ENCODE peak calls at places on chromosomes 11 and 22, in eight cellular contexts. Y is PC-3, V is AG04449, Q is AG04450, W is endodermal cell, O is astrocyte of the spinal cord, U is fibroblast of pulmonary artery, K is AG10803. J is an unnamed sample.
A peak's percentile ranks its signal among the peaks of the same experiment; 100 is the strongest.

GRCh38 chr11:46345131-46345597 is 2.1 kb upstream of the DGKZ start:
- DNase-seq in Y (no peak), V (no peak), Q (no peak), W (peak; percentile 82), O (no peak), U (no peak), K (no peak), J (peak; percentile 76)

GRCh38 chr11:115941044-115941443 is 436.8 kb upstream of the CADM1 start:
- DNase-seq in Y (no peak), V (no peak), Q (no peak), W (no peak), O (no peak), U (no peak), K (no peak), J (no peak)

GRCh38 chr22:36628561-36629060 is 74.9 kb downstream of the CACNG2 start:
- DNase-seq in Y (no peak), V (no peak), Q (no peak), W (no peak), O (no peak), U (no peak), K (no peak), J (no peak)

GRCh38 chr11:103525069-103525468 is 415.8 kb downstream of the DYNC2H1 start:
- DNase-seq in Y (peak; percentile 92), V (no peak), Q (no peak), W (no peak), O (peak; percentile 64), U (peak; percentile 65), K (peak; percentile 60), J (no peak)

GRCh38 chr22:22022977-22023534 is 40.5 kb upstream of the TOP3B start:
- DNase-seq in Y (no peak), V (no peak), Q (no peak), W (no peak), O (no peak), U (no peak), K (no peak), J (peak; percentile 82)

GRCh38 chr11:105135873-105136272 is 3.7 kb downstream of the CARD18 start:
- DNase-seq in Y (no peak), V (no peak), Q (no peak), W (no peak), O (no peak), U (no peak), K (no peak), J (no peak)

GRCh38 chr22:23219787-23220484 is 39.6 kb downstream of the BCR start:
- DNase-seq in Y (peak; percentile 27), V (no peak), Q (no peak), W (peak; percentile 82), O (peak; percentile 47), U (peak; percentile 40), K (peak; percentile 53), J (peak; percentile 78)

GRCh38 chr11:15558513-15559181 is 443.9 kb downstream of the INSC start:
- DNase-seq in Y (no peak), V (no peak), Q (no peak), W (no peak), O (no peak), U (no peak), K (no peak), J (no peak)

DNA sequence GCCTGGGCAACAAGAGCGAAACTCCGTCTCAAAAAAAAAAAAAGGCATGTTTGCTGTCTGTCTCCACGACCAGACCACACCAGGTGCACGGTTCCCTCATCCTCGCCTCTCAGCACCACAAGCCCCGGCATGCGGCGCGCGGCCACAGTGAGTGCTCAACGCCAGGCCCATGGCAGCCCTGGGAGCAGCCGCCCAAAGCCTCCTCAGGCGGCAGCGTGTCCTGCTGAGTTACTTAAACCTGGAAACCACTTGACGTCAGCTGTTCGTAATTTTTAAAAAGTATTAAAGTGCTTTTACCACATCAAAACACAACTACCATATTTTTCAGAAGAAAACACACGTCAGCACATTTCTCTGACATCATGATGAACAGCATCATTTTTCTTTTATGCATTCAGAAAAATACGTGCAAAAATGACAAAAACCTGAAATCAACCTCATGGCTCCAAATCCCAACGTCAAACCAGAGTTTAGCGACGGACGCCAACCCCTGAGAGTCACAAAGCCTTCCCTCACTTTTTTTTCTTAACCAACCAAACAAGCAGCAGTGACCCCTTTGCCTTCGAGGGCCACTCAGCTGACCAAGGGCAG is 2.1 kb downstream of the DEAF1 start:
- DNase-seq in Y (no peak), V (no peak), Q (no peak), W (no peak), O (no peak), U (no peak), K (no peak), J (peak; percentile 52)
- H3K4me3 ChIP-seq in Y (peak overlapping the region; percentile 57), V (peak overlapping the region; percentile 85), Q (peak overlapping the region; percentile 79), W (peak overlapping the region; percentile 66), O (peak overlapping the region; percentile 37), U (peak overlapping the region; percentile 63), K (peak overlapping the region; percentile 57), J (peak overlapping the region; percentile 51)

GRCh38 chr11:113542420-113542819 is 67.2 kb upstream of the DRD2 start:
- DNase-seq in Y (no peak), V (no peak), Q (no peak), W (peak; percentile 25), O (no peak), U (no peak), K (no peak), J (no peak)

GRCh38 chr11:113538801-113539200 is 63.6 kb upstream of the DRD2 start:
- DNase-seq in Y (no peak), V (no peak), Q (no peak), W (peak; percentile 30), O (no peak), U (no peak), K (no peak), J (no peak)

DNA sequence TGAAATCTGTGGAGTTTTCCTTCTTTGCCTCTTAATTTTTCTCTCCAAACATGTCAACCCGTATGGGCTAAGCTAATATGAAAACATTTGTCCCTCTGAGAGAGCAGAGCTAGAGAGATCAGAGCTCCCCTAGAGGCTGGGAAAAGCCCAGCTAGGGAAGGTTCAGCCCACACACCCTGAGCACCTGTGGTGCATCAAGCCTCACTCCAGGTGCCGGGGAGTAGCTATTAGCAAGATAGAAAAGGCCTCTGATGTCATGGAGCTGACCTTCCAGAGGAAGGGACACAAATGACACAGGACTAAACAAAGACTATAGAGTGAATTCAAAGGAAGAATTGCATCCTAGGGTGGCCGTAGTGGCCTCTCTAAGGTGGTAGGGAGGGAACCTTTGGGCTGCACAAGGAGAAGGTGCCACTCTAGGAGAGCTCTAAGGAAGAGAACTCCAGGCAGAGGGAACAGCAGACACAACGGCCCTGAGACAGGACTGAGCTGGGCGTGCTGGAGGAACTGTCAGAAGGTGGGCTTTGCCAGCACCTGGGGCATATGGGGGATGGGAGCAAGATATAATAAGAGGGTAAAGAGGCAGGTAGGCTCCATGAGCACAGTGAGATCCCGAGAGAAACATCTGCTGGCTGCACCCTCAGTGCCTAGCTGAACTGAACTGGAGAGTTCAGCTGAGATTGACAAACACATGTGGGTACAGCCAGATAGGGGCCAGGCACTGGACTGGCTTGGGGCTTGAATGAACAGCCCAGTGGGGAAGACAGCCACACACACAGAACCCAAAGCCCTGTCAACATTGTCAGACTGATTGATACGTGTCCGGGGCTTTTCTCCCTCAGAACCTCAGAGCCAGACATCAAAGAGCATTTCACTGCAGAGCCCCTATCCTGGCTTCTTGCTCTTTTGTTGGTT is 65.5 kb upstream of the DRD2 start:
- DNase-seq in Y (no peak), V (no peak), Q (no peak), W (peak; percentile 85), O (no peak), U (no peak), K (no peak), J (no peak)
- TF ChIP-seq CTCF in Y (peak; percentile 28), V (no peak), Q (no peak), W (peak; percentile 68), O (no peak), U (no peak), K (no peak), J (no peak)

GRCh38 chr11:9763301-9763700 is 99.4 kb downstream of the SWAP70 start:
- DNase-seq in Y (no peak), V (no peak), Q (no peak), W (no peak), O (no peak), U (no peak), K (no peak), J (no peak)

GRCh38 chr11:9761441-9761945 is 97.6 kb downstream of the SWAP70 start:
- DNase-seq in Y (no peak), V (no peak), Q (no peak), W (no peak), O (peak; percentile 53), U (no peak), K (no peak), J (no peak)

GRCh38 chr11:9759519-9760179 is 95.8 kb downstream of the SWAP70 start:
- DNase-seq in Y (peak; percentile 96), V (peak; percentile 100), Q (peak; percentile 99), W (no peak), O (peak; percentile 100), U (peak; percentile 97), K (peak; percentile 100), J (peak; percentile 84)

GRCh38 chr11:9760180-9760550 is 96.3 kb downstream of the SWAP70 start:
- DNase-seq in Y (peak; percentile 42), V (no peak), Q (peak; percentile 90), W (no peak), O (peak; percentile 99), U (peak; percentile 93), K (peak; percentile 99), J (no peak)

DNA sequence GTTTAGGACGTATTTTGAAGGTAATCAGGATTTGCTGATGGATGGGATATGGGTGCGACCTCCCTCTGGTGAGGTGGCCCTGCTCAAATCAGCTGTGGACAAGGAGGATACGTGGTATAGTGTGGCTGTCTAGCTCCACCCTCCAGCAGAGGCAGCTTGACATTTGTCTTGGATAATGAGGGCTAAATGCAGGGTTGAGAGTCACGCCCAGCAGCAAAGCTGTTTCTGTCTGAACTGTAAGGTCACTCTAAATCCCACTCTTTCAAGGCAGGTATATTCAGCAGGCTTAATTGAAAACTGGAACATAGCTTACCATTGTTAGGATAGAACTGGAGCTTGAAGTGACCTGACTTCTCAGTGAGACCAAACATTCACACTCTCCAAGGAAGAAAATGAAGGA is 98.7 kb downstream of the SWAP70 start:
- DNase-seq in Y (no peak), V (no peak), Q (no peak), W (no peak), O (no peak), U (no peak), K (no peak), J (no peak)
- H3K4me3 ChIP-seq in Y (no peak overlapping the region), V (no peak overlapping the region), Q (no peak overlapping the region), W (no peak overlapping the region), O (no peak overlapping the region), U (no peak overlapping the region), K (no peak overlapping the region), J (no peak overlapping the region)

DNA sequence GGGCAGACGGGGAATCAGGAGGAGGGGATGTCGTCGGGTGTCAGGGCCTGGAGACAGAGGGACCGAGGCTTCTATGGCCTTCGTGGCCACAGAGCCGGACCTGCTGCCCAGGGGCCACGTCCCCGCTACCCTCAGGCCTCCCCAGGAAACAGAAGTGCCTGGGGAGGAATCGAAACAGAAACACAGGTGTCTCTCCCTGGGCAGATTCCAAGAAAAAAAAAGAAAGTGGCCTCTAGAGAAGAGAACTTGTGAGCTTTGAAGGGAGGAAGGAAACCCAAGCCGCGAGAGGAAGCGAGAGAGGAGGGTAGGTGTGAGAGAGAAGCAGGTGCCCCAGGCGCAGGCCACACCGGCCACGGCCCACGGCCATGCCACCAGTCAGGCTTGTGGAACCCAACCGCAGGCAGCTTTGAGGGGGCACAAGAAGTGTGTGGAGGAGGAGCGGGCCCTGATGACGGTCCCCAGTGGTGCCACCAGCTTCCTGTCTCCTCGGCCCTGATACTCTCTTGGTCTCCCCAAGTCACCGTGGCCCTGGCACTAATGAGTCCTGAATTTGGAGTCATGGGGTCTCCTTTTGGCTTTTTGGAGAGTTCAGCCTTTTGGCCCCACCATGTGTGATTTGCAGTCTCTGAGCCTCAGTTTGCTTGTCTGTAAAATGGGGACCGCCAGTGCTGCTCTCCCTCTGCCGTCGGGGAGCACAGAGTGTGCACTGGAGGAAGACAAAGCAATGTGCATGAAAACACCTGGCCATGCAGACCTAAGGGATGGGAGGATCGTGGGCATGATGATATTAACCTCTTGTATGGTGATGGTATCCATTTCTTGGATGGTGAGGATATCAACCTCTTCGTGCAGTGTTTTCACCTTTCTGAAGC is 25.2 kb downstream of the LIF start:
- DNase-seq in Y (no peak), V (no peak), Q (no peak), W (no peak), O (no peak), U (no peak), K (no peak), J (peak; percentile 67)
- TF ChIP-seq CTCF in Y (no peak), V (no peak), Q (no peak), W (no peak), O (no peak), U (no peak), K (no peak), J (no peak)

J was measured in GM12865.